ENCODE peak calls at places on chromosomes 11 and 22, in eight cellular contexts. I is CD8-positive, alpha-beta T cell; C is stomach; V is right atrium auricular region; U is progenitor cell of endocrine pancreas; J is DND-41; W is left ventricle myocardium inferior; F is cardiac muscle cell. N is an unnamed sample.

GRCh38 chr11:27282806-27283205 is 80.2 kb downstream of the CCDC34 start:
- DNase-seq in U (no peak), I (no peak), C (no peak), F (no peak), V (no peak), W (no peak), J (no peak), N (no peak)

GRCh38 chr22:49514211-49514610 is 313.5 kb downstream of the BRD1 start:
- DNase-seq in F (no peak), U (no peak), V (no peak), I (no peak), J (no peak), C (peak; percentile 4), W (no peak), N (no peak)

GRCh38 chr11:25309818-25310217 is 813.0 kb downstream of the LUZP2 start:
- DNase-seq in C (no peak), F (no peak), U (no peak), V (no peak), J (no peak), I (no peak), W (no peak), N (no peak)

GRCh38 chr11:131661137-131661536 is 290.7 kb downstream of the NTM start:
- DNase-seq in U (no peak), W (no peak), J (no peak), I (no peak), F (no peak), C (no peak), V (no peak), N (no peak)

GRCh38 chr22:46055851-46056168 is 78.8 kb upstream of the WNT7B start:
- DNase-seq in U (no peak), W (no peak), F (no peak), C (no peak), J (no peak), I (no peak), V (no peak), N (no peak)

GRCh38 chr22:26229910-26230309 is 60.6 kb downstream of the SEZ6L start:
- DNase-seq in C (no peak), V (no peak), U (no peak), F (no peak), J (no peak), W (no peak), I (no peak), N (no peak)

GRCh38 chr22:46052801-46053562 is 76.0 kb upstream of the WNT7B start:
- DNase-seq in W (peak; percentile 54), V (no peak), U (no peak), C (peak; percentile 80), I (no peak), J (peak; percentile 32), F (no peak), N (no peak)

GRCh38 chr11:120715239-120715638 is 203.7 kb downstream of the GRIK4 start:
- DNase-seq in W (no peak), U (no peak), F (no peak), V (no peak), J (peak; percentile 11), C (no peak), I (no peak), N (peak; percentile 37)

GRCh38 chr22:46147471-46148267 is 2.7 kb upstream of the PPARA start:
- DNase-seq in W (peak; percentile 69), C (no peak), J (no peak), I (no peak), V (no peak), F (no peak), U (no peak), N (no peak)

GRCh38 chr11:106950067-106950491 is 68.2 kb downstream of the GUCY1A2 start:
- DNase-seq in F (no peak), U (no peak), C (no peak), J (peak; percentile 24), W (no peak), I (no peak), V (no peak), N (no peak)

GRCh38 chr22:50628543-50629134 is 687 bp upstream of the ARSA start:
- DNase-seq in F (no peak), V (no peak), W (no peak), U (no peak), J (no peak), I (no peak), C (peak; percentile 21), N (no peak)

GRCh38 chr11:36328956-36329673 is 33.0 kb downstream of the PRR5L start:
- DNase-seq in J (no peak), U (no peak), F (no peak), I (no peak), V (no peak), C (no peak), W (no peak), N (no peak)

GRCh38 chr22:19735665-19736510 is 12.5 kb downstream of the GP1BB start:
- DNase-seq in U (no peak), F (no peak), W (no peak), C (no peak), J (no peak), V (no peak), I (no peak), N (no peak)

GRCh38 chr11:2202071-2202899 is 30.7 kb upstream of the TH start:
- DNase-seq in I (no peak), F (no peak), J (no peak), C (peak; percentile 88), W (peak; percentile 11), U (no peak), V (no peak), N (no peak)

GRCh38 chr11:78371221-78371899 is 46.3 kb downstream of the GAB2 start:
- DNase-seq in F (no peak), J (no peak), V (no peak), W (no peak), C (no peak), U (no peak), I (no peak), N (no peak)

GRCh38 chr22:40718250-40719204 is 39.2 kb downstream of the MCHR1 start:
- DNase-seq in C (no peak), F (no peak), J (no peak), U (no peak), I (no peak), V (no peak), W (no peak), N (no peak)

GRCh38 chr11:112694244-112694643 is 267.0 kb upstream of the NCAM1 start:
- DNase-seq in I (no peak), V (no peak), C (no peak), J (no peak), W (no peak), F (no peak), U (no peak), N (no peak)

GRCh38 chr11:78039391-78039918 is 16.4 kb upstream of the KCTD14 start:
- DNase-seq in J (no peak), U (no peak), W (no peak), V (no peak), C (no peak), I (no peak), F (no peak), N (no peak)

GRCh38 chr11:120226714-120227113 is 13.2 kb upstream of the POU2F3 start:
- DNase-seq in W (no peak), J (no peak), U (no peak), V (no peak), C (no peak), F (no peak), I (no peak), N (no peak)

GRCh38 chr22:22802346-22802970 is 85.2 kb upstream of the IGLL5 start:
- DNase-seq in V (no peak), U (no peak), W (no peak), J (peak; percentile 59), C (no peak), I (peak; percentile 37), F (no peak), N (no peak)
- TF ChIP-seq CTCF in V (no peak), U (peak; percentile 22), W (peak; percentile 14), J (peak; percentile 86), C (no peak), I (peak; percentile 80), F (peak; percentile 17), N (peak; percentile 56)

GRCh38 chr11:125950696-125951645 is 5.1 kb downstream of the VSIG10L2 start:
- DNase-seq in W (peak; percentile 74), V (peak; percentile 86), C (no peak), U (no peak), J (no peak), I (no peak), F (no peak), N (no peak)

GRCh38 chr11:125949271-125950177 is 3.7 kb downstream of the VSIG10L2 start:
- DNase-seq in F (no peak), U (no peak), W (no peak), J (no peak), I (no peak), V (peak; percentile 51), C (no peak), N (peak; percentile 64)

GRCh38 chr11:125951731-125952130 is 5.9 kb downstream of the VSIG10L2 start:
- DNase-seq in C (no peak), F (no peak), W (no peak), I (no peak), U (no peak), V (no peak), J (no peak), N (no peak)

GRCh38 chr11:125948278-125949051 is 2.6 kb downstream of the VSIG10L2 start:
- DNase-seq in F (no peak), W (no peak), U (no peak), V (peak; percentile 52), I (no peak), J (no peak), C (no peak), N (peak; percentile 67)

GRCh38 chr11:125950178-125950490 is 4.3 kb downstream of the VSIG10L2 start:
- DNase-seq in C (no peak), F (no peak), W (no peak), U (no peak), J (no peak), I (no peak), V (peak; percentile 56), N (peak; percentile 57)
- TF ChIP-seq CTCF in C (no peak), F (no peak), W (no peak), U (no peak), J (no peak), I (no peak), V (no peak), N (no peak)

GRCh38 chr11:98456281-98456680 is 564.5 kb upstream of the CNTN5 start:
- DNase-seq in U (no peak), I (no peak), W (no peak), F (no peak), J (no peak), V (no peak), C (no peak), N (no peak)

GRCh38 chr11:98453378-98453777 is 567.4 kb upstream of the CNTN5 start:
- DNase-seq in V (no peak), C (no peak), W (no peak), J (no peak), I (no peak), F (no peak), U (no peak), N (no peak)

GRCh38 chr11:98455500-98456186 is 565.1 kb upstream of the CNTN5 start:
- DNase-seq in I (no peak), V (no peak), W (no peak), U (no peak), J (no peak), F (no peak), C (no peak), N (no peak)
- TF ChIP-seq CTCF in I (no peak), V (no peak), W (no peak), U (peak; percentile 20), J (no peak), F (no peak), C (no peak), N (peak; percentile 44)

DNA sequence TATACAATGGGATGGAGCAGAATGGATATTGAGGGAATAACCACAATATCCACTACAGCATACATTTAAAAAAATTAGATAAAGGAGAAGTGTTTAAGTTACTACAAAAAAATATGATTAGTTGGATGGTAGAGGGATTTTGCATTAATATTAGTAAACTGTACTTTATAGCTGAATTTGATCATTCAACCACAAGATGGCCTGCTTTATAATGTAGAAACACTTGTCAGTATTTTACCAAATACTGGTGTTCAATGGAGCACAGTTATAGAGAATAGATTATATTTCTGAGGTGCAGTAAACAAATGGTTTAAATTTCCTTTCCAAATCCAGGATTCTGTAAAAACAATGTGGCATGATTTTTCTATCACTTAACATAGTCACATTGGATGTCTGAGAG is 818.8 kb upstream of the CHORDC1 start:
- DNase-seq in J (no peak), C (no peak), U (no peak), V (no peak), I (no peak), F (no peak), W (no peak), N (no peak)
- TF ChIP-seq CTCF in J (no peak), C (no peak), U (no peak), V (no peak), I (no peak), F (no peak), W (peak; percentile 43), N (peak; percentile 14)

N was measured in type B pancreatic cell.